ENCODE peak calls at places on chromosomes 7 and 10, in nine cellular contexts. U, F, T, M, L, S, E, C and K are unnamed samples.

GRCh38 chr10:87531908-87532622 is 27.4 kb downstream of the MINPP1 start:
- DNase-seq in C (no peak), L (no peak), T (no peak), M (no peak), F (no peak), E (peak), S (no peak), U (no peak), K (no peak)

GRCh38 chr10:118870467-118871243 is 115.9 kb upstream of the CACUL1 start:
- DNase-seq in M (no peak), C (no peak), E (peak), U (peak), T (peak), F (peak), L (peak), S (no peak), K (no peak)

GRCh38 chr7:18400281-18400680 is 95.3 kb upstream of the HDAC9 start:
- DNase-seq in S (no peak), F (no peak), T (no peak), M (no peak), U (peak), E (no peak), L (no peak), C (no peak), K (no peak)

GRCh38 chr10:17835688-17836087 is 26.5 kb downstream of the MRC1 start:
- DNase-seq in T (no peak), M (no peak), F (no peak), L (peak), C (no peak), U (peak), E (peak), S (no peak), K (no peak)

GRCh38 chr10:99777918-99778716 is 4.3 kb upstream of the ABCC2 start:
- DNase-seq in M (no peak), S (no peak), T (no peak), L (no peak), U (no peak), C (no peak), E (peak), F (no peak), K (peak)

GRCh38 chr10:34624323-34625153 is 190.6 kb downstream of the PARD3 start:
- DNase-seq in C (no peak), T (no peak), E (no peak), F (no peak), L (no peak), U (no peak), S (no peak), M (no peak), K (no peak)

GRCh38 chr7:48832303-48832845 is 92.0 kb upstream of the CDC14C start:
- DNase-seq in F (peak), U (no peak), T (no peak), M (no peak), C (no peak), L (no peak), E (no peak), S (no peak), K (no peak)

GRCh38 chr7:83055197-83055596 is 107.5 kb downstream of the PCLO start:
- DNase-seq in S (no peak), L (no peak), U (no peak), E (no peak), M (no peak), C (no peak), T (no peak), F (no peak), K (no peak)

GRCh38 chr10:11576092-11576809 is 35.2 kb downstream of the USP6NL start:
- DNase-seq in L (no peak), F (no peak), E (no peak), T (no peak), M (no peak), C (no peak), U (no peak), S (no peak), K (no peak)

GRCh38 chr10:91605968-91606367 is 26.9 kb downstream of the PPP1R3C start:
- DNase-seq in L (no peak), C (no peak), U (no peak), F (no peak), T (no peak), E (no peak), S (no peak), M (no peak), K (no peak)

GRCh38 chr7:48299580-48300169 is 128.4 kb downstream of the ABCA13 start:
- DNase-seq in M (no peak), T (peak), S (peak), C (no peak), F (peak), E (peak), L (peak), U (peak), K (peak)

GRCh38 chr10:126017961-126018560 is 121.7 kb downstream of the FANK1 start:
- DNase-seq in L (no peak), C (no peak), E (peak), M (no peak), F (no peak), T (no peak), U (peak), S (no peak), K (no peak)

GRCh38 chr10:110803830-110804338 is 67.8 kb upstream of the PDCD4 start:
- DNase-seq in L (no peak), C (no peak), U (peak), T (peak), M (no peak), S (peak), F (no peak), E (peak), K (peak)

GRCh38 chr7:44313016-44313415 is 12.4 kb downstream of the CAMK2B start:
- DNase-seq in T (no peak), F (no peak), E (no peak), C (no peak), L (no peak), M (no peak), S (no peak), U (no peak), K (no peak)

GRCh38 chr7:15594461-15594860 is 32.6 kb upstream of the AGMO start:
- DNase-seq in E (no peak), L (peak), C (no peak), U (no peak), T (no peak), S (no peak), F (no peak), M (no peak), K (no peak)

GRCh38 chr10:18565006-18565405 is 86.4 kb downstream of the NSUN6 start:
- DNase-seq in M (no peak), U (no peak), E (no peak), C (no peak), L (no peak), T (no peak), F (no peak), S (no peak), K (no peak)

GRCh38 chr7:3076700-3077099 is 33.0 kb upstream of the CARD11 start:
- DNase-seq in M (no peak), U (no peak), L (no peak), S (no peak), T (no peak), C (no peak), E (no peak), F (no peak), K (no peak)

GRCh38 chr7:94511763-94512162 is 2.2 kb downstream of the CASD1 start:
- DNase-seq in M (no peak), S (no peak), E (no peak), C (no peak), L (peak), F (no peak), T (no peak), U (no peak), K (no peak)

GRCh38 chr10:19816420-19817250 is at the start of gene PLXDC2:
- DNase-seq in M (no peak), U (peak), T (peak), L (peak), F (peak), E (peak), C (no peak), S (no peak), K (no peak)

GRCh38 chr10:71264345-71265200 is 52.2 kb downstream of the UNC5B start:
- DNase-seq in M (no peak), L (no peak), U (no peak), T (no peak), F (no peak), E (no peak), C (no peak), S (no peak), K (no peak)

GRCh38 chr10:72274730-72275350 is 1.1 kb downstream of the DDIT4 start:
- DNase-seq in C (no peak), M (peak), E (peak), F (peak), U (peak), S (peak), T (peak), L (no peak), K (peak)

GRCh38 chr10:12826800-12827372 is 174.6 kb downstream of the CCDC3 start:
- DNase-seq in E (no peak), U (no peak), F (no peak), L (no peak), M (no peak), S (no peak), T (no peak), C (no peak), K (peak)

GRCh38 chr10:89700914-89701237 is 514 bp upstream of the KIF20B start:
- DNase-seq in M (no peak), T (no peak), S (no peak), C (no peak), E (no peak), U (no peak), F (no peak), L (no peak), K (no peak)

GRCh38 chr10:31963598-31963980 is 35.0 kb upstream of the ARHGAP12 start:
- DNase-seq in F (no peak), E (no peak), S (no peak), M (no peak), U (no peak), C (no peak), T (no peak), L (no peak), K (no peak)

GRCh38 chr7:13932131-13932530 is 57.3 kb downstream of the ETV1 start:
- DNase-seq in F (no peak), L (no peak), T (no peak), S (no peak), U (no peak), C (no peak), E (no peak), M (no peak), K (no peak)